ENCODE peak calls at places on chromosomes 2 and 18, in eight cellular contexts. Z is small intestine; X is effector memory CD4-positive, alpha-beta T cell; T is adrenal gland; C is GM23338; S is MM.1S; I is SJSA1; L is astrocyte. Y is an unnamed sample. For H3K4me1 and H3K36me3, the result is how much of the 10 kb centered on the place peaks cover.

GRCh38 chr2:84970956-84971798 is at the start of gene KCMF1:
- DNase-seq in T (peak), I (peak), S (peak), X (peak), C (peak), Z (peak), L (peak), Y (peak)

GRCh38 chr2:46873632-46874068 is 42.0 kb downstream of the MCFD2 start:
- DNase-seq in X (no peak), Z (peak), T (peak), I (peak), L (peak), S (no peak), C (no peak), Y (peak)

GRCh38 chr2:86417961-86418360 is 23.2 kb upstream of the KDM3A start:
- DNase-seq in T (no peak), C (no peak), I (no peak), X (no peak), L (peak), Z (no peak), S (no peak), Y (no peak)

GRCh38 chr18:58454406-58455061 is 174.4 kb downstream of the ALPK2 start:
- DNase-seq in I (no peak), Z (no peak), X (no peak), T (no peak), C (no peak), S (no peak), L (no peak), Y (no peak)

GRCh38 chr2:15605721-15606120 is 14.1 kb downstream of the DDX1 start:
- DNase-seq in X (no peak), T (no peak), Z (no peak), I (no peak), L (no peak), S (no peak), C (no peak), Y (no peak)

GRCh38 chr2:164896634-164897033 is 55.0 kb upstream of the COBLL1 start:
- DNase-seq in I (no peak), C (no peak), L (peak), X (no peak), S (peak), Z (peak), T (no peak), Y (no peak)

GRCh38 chr2:179243046-179243445 is 21.6 kb downstream of the SESTD1 start:
- DNase-seq in S (no peak), L (no peak), C (no peak), I (no peak), Z (no peak), X (no peak), T (no peak), Y (no peak)

GRCh38 chr18:11178951-11179549 is 29.7 kb upstream of the PIEZO2 start:
- DNase-seq in C (no peak), X (no peak), L (peak), I (no peak), Z (no peak), S (no peak), T (no peak), Y (no peak)

GRCh38 chr2:97740590-97741182 is 27.3 kb downstream of the ZAP70 start:
- DNase-seq in C (peak), I (no peak), L (no peak), T (no peak), Z (peak), X (no peak), S (peak), Y (peak)

GRCh38 chr2:237630216-237631000 is 3.0 kb downstream of the LRRFIP1 start:
- DNase-seq in S (no peak), C (no peak), I (peak), Z (no peak), T (no peak), X (no peak), L (no peak), Y (no peak)

GRCh38 chr2:237629739-237630138 is 2.4 kb downstream of the LRRFIP1 start:
- DNase-seq in X (no peak), L (peak), S (no peak), T (no peak), I (peak), Z (no peak), C (no peak), Y (no peak)

GRCh38 chr2:237627463-237628321 is at the start of gene LRRFIP1:
- DNase-seq in Z (no peak), L (no peak), I (peak), C (peak), X (no peak), S (no peak), T (peak), Y (peak)

GRCh38 chr2:237628482-237629187 is 1.2 kb downstream of the LRRFIP1 start:
- DNase-seq in T (no peak), Z (no peak), X (no peak), I (no peak), L (no peak), S (no peak), C (no peak), Y (no peak)

DNA sequence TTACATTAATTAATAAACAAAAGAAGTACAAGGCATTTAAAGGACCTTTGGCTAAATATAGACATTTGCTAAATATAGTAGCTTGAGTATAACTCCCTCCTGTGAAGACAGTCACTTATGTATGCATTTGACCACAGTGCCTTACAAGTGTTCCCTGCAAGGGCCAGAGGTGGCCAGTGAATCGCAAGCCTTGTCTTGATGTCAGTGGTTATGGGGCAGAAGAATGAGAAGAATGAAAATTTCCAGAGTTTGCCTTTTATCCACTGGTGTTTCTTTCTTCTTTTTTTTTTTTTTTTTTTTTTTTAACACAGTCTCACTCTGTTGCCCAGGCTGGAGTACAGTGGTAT is 1.8 kb downstream of the LRRFIP1 start:
- DNase-seq in C (no peak), Z (no peak), T (no peak), I (no peak), X (no peak), S (no peak), L (no peak), Y (no peak)
- H3K4me1 ChIP-seq in C (under half), Z (under half), T (under half), I (under half), X (under half), S (under half), L (under half), Y (under half)

DNA sequence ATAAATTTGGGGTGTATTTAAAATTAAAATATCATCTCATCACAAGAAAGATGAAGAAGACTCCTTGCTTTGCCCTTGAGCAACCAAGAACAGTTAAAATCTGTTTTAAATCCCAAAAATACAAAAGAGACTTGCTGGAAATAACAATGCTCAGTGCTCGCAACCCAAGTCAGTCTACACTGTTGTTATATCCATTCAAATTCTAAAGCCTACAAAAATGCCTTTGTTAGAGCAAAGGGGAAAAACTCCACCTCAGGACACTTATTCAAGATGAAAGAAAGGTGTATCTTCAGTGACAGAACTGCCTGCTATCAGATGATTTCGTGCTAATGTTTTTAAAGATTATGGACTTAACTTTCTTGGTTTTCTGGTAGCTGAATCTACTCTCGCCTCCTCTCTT is 111.9 kb upstream of the TANK start:
- DNase-seq in C (peak), Z (no peak), I (no peak), T (no peak), S (no peak), L (no peak), X (no peak), Y (no peak)
- H3K4me3 ChIP-seq in C (peak), Z (no peak), I (no peak), T (no peak), S (no peak), L (no peak), X (no peak), Y (no peak)

DNA sequence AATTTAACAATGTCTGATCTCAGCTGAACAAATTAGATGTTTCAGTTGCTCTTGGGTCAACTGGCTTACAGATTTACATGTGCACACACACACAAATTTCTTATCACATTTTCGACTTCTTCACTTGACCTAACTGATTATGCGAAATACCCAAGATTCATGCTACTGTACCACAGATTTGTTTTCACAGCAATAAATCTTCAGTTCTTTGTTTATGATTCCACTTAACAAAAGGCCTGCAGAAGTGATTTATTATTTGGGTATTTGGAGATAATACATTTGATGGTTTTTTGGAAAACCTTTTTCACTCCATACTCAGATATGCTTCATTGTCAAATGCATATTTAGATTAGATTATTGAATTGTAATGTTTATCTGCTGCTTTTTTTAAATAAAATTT is 129.0 kb downstream of the GALNT1 start:
- DNase-seq in T (no peak), C (no peak), S (no peak), Z (no peak), I (no peak), X (no peak), L (peak), Y (no peak)
- H3K36me3 ChIP-seq in T (under half), C (under half), S (under half), Z (under half), I (under half), X (under half), L (under half), Y (under half)

GRCh38 chr2:108637304-108637669 is 82.0 kb upstream of the RANBP2 start:
- DNase-seq in I (no peak), L (peak), S (no peak), C (no peak), X (no peak), T (peak), Z (peak), Y (no peak)
- H3K4me1 ChIP-seq in I (half or more), L (half or more), S (under half), C (under half), X (under half), T (half or more), Z (under half), Y (under half)

Y was measured in transverse colon.